ENCODE peak calls at places on chromosome 15, in seven cellular contexts. One of them, this sample, is unnamed.
A peak's percentile ranks its signal among the peaks of the same experiment; 100 is the strongest.

GRCh38 chr15:63038926-63039673 is 3.4 kb upstream of the TPM1 start:
- DNase-seq in BJ: peak; percentile 86
- DNase-seq in AG10803: peak; percentile 96
- DNase-seq in upper lobe of right lung: no peak
- DNase-seq in left ventricle myocardium inferior: no peak
- DNase-seq in astrocyte of the spinal cord: peak; percentile 57
- DNase-seq in stomach: no peak
- DNase-seq in this sample: peak; percentile 91

GRCh38 chr15:78047631-78048409 is 29.7 kb downstream of the TBC1D2B start:
- DNase-seq in BJ: no peak
- DNase-seq in AG10803: peak; percentile 93
- DNase-seq in upper lobe of right lung: no peak
- DNase-seq in left ventricle myocardium inferior: no peak
- DNase-seq in astrocyte of the spinal cord: peak; percentile 74
- DNase-seq in stomach: no peak
- DNase-seq in this sample: peak; percentile 91

GRCh38 chr15:62899090-62899493 is 143.5 kb upstream of the TPM1 start:
- DNase-seq in BJ: no peak
- DNase-seq in AG10803: peak; percentile 34
- DNase-seq in upper lobe of right lung: no peak
- DNase-seq in left ventricle myocardium inferior: no peak
- DNase-seq in astrocyte of the spinal cord: no peak
- DNase-seq in stomach: no peak
- DNase-seq in this sample: no peak

GRCh38 chr15:66753687-66754377 is 51.8 kb downstream of the SMAD6 start:
- DNase-seq in BJ: no peak
- DNase-seq in AG10803: no peak
- DNase-seq in upper lobe of right lung: peak; percentile 60
- DNase-seq in left ventricle myocardium inferior: no peak
- DNase-seq in astrocyte of the spinal cord: no peak
- DNase-seq in stomach: no peak
- DNase-seq in this sample: no peak

GRCh38 chr15:29472901-29473423 is 203.3 kb upstream of the NSMCE3 start:
- DNase-seq in BJ: no peak
- DNase-seq in AG10803: no peak
- DNase-seq in upper lobe of right lung: no peak
- DNase-seq in left ventricle myocardium inferior: no peak
- DNase-seq in astrocyte of the spinal cord: no peak
- DNase-seq in stomach: no peak
- DNase-seq in this sample: no peak

GRCh38 chr15:29139540-29140459 is 129.8 kb downstream of the NSMCE3 start:
- DNase-seq in BJ: no peak
- DNase-seq in AG10803: peak; percentile 31
- DNase-seq in upper lobe of right lung: peak; percentile 73
- DNase-seq in left ventricle myocardium inferior: no peak
- DNase-seq in astrocyte of the spinal cord: peak; percentile 55
- DNase-seq in stomach: peak; percentile 38
- DNase-seq in this sample: peak; percentile 63

GRCh38 chr15:80003171-80003570 is 32.2 kb upstream of the BCL2A1 start:
- DNase-seq in BJ: no peak
- DNase-seq in AG10803: peak; percentile 32
- DNase-seq in upper lobe of right lung: no peak
- DNase-seq in left ventricle myocardium inferior: no peak
- DNase-seq in astrocyte of the spinal cord: no peak
- DNase-seq in stomach: no peak
- DNase-seq in this sample: no peak

GRCh38 chr15:79981861-79982455 is 11.0 kb upstream of the BCL2A1 start:
- DNase-seq in BJ: no peak
- DNase-seq in AG10803: no peak
- DNase-seq in upper lobe of right lung: no peak
- DNase-seq in left ventricle myocardium inferior: no peak
- DNase-seq in astrocyte of the spinal cord: no peak
- DNase-seq in stomach: no peak
- DNase-seq in this sample: no peak

GRCh38 chr15:43270676-43271306 is 4.1 kb upstream of the TGM5 start:
- DNase-seq in BJ: no peak
- DNase-seq in AG10803: no peak
- DNase-seq in upper lobe of right lung: no peak
- DNase-seq in left ventricle myocardium inferior: no peak
- DNase-seq in astrocyte of the spinal cord: no peak
- DNase-seq in stomach: no peak
- DNase-seq in this sample: no peak
- H3K4me3 ChIP-seq in BJ: no peak overlapping the region
- H3K4me3 ChIP-seq in AG10803: no peak overlapping the region
- H3K4me3 ChIP-seq in upper lobe of right lung: no peak overlapping the region
- H3K4me3 ChIP-seq in left ventricle myocardium inferior: no peak overlapping the region
- H3K4me3 ChIP-seq in astrocyte of the spinal cord: no peak overlapping the region
- H3K4me3 ChIP-seq in stomach: no peak overlapping the region
- H3K4me3 ChIP-seq in this sample: no peak overlapping the region

GRCh38 chr15:70437882-70438331 is 325.5 kb downstream of the UACA start:
- DNase-seq in BJ: no peak
- DNase-seq in AG10803: peak; percentile 5
- DNase-seq in upper lobe of right lung: no peak
- DNase-seq in left ventricle myocardium inferior: no peak
- DNase-seq in astrocyte of the spinal cord: no peak
- DNase-seq in stomach: no peak
- DNase-seq in this sample: no peak
- TF ChIP-seq CTCF in BJ: no peak
- TF ChIP-seq CTCF in AG10803: no peak
- TF ChIP-seq CTCF in upper lobe of right lung: no peak
- TF ChIP-seq CTCF in left ventricle myocardium inferior: no peak
- TF ChIP-seq CTCF in astrocyte of the spinal cord: no peak
- TF ChIP-seq CTCF in stomach: no peak
- TF ChIP-seq CTCF in this sample: no peak

DNA sequence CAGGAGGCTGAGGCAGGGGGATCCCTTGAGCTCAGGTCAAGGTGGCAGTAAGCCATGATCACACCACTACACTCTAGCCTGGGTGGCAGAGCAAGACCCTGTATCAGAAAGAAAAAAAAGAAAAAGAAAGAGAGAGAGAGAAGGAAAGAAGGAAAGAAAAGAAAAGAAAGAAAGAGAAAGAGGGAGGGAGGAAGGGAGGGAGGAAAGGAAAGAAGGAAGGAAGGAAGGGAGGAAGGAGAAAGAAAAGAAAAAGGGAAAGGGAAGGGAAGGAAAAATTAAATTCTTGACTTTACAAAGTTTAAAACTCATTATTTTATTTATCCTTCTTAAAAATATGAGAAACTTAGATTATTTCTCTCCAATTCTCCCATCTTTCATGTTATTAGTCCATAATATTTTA is 17.1 kb upstream of the IDH2 start:
- DNase-seq in BJ: no peak
- DNase-seq in AG10803: no peak
- DNase-seq in upper lobe of right lung: no peak
- DNase-seq in left ventricle myocardium inferior: no peak
- DNase-seq in astrocyte of the spinal cord: no peak
- DNase-seq in stomach: no peak
- DNase-seq in this sample: no peak
- H3K4me3 ChIP-seq in BJ: no peak overlapping the region
- H3K4me3 ChIP-seq in AG10803: no peak overlapping the region
- H3K4me3 ChIP-seq in upper lobe of right lung: no peak overlapping the region
- H3K4me3 ChIP-seq in left ventricle myocardium inferior: no peak overlapping the region
- H3K4me3 ChIP-seq in astrocyte of the spinal cord: no peak overlapping the region
- H3K4me3 ChIP-seq in stomach: no peak overlapping the region
- H3K4me3 ChIP-seq in this sample: no peak overlapping the region

GRCh38 chr15:85006201-85006600 is 24.5 kb downstream of the PDE8A start:
- DNase-seq in BJ: no peak
- DNase-seq in AG10803: no peak
- DNase-seq in upper lobe of right lung: no peak
- DNase-seq in left ventricle myocardium inferior: no peak
- DNase-seq in astrocyte of the spinal cord: no peak
- DNase-seq in stomach: no peak
- DNase-seq in this sample: no peak

GRCh38 chr15:85006655-85007054 is 25.0 kb downstream of the PDE8A start:
- DNase-seq in BJ: no peak
- DNase-seq in AG10803: no peak
- DNase-seq in upper lobe of right lung: no peak
- DNase-seq in left ventricle myocardium inferior: no peak
- DNase-seq in astrocyte of the spinal cord: no peak
- DNase-seq in stomach: no peak
- DNase-seq in this sample: no peak

GRCh38 chr15:85005744-85006143 is 24.1 kb downstream of the PDE8A start:
- DNase-seq in BJ: no peak
- DNase-seq in AG10803: no peak
- DNase-seq in upper lobe of right lung: peak; percentile 70
- DNase-seq in left ventricle myocardium inferior: no peak
- DNase-seq in astrocyte of the spinal cord: no peak
- DNase-seq in stomach: no peak
- DNase-seq in this sample: no peak

GRCh38 chr15:85004551-85004950 is 22.9 kb downstream of the PDE8A start:
- DNase-seq in BJ: no peak
- DNase-seq in AG10803: no peak
- DNase-seq in upper lobe of right lung: no peak
- DNase-seq in left ventricle myocardium inferior: no peak
- DNase-seq in astrocyte of the spinal cord: no peak
- DNase-seq in stomach: no peak
- DNase-seq in this sample: no peak

GRCh38 chr15:85005319-85005718 is 23.7 kb downstream of the PDE8A start:
- DNase-seq in BJ: no peak
- DNase-seq in AG10803: no peak
- DNase-seq in upper lobe of right lung: no peak
- DNase-seq in left ventricle myocardium inferior: no peak
- DNase-seq in astrocyte of the spinal cord: no peak
- DNase-seq in stomach: no peak
- DNase-seq in this sample: peak; percentile 49
- TF ChIP-seq CTCF in BJ: no peak
- TF ChIP-seq CTCF in AG10803: peak; percentile 28
- TF ChIP-seq CTCF in upper lobe of right lung: no peak
- TF ChIP-seq CTCF in left ventricle myocardium inferior: no peak
- TF ChIP-seq CTCF in astrocyte of the spinal cord: peak; percentile 12
- TF ChIP-seq CTCF in stomach: no peak
- TF ChIP-seq CTCF in this sample: no peak

GRCh38 chr15:32840481-32841245 is 122.9 kb downstream of the GREM1 start:
- DNase-seq in BJ: no peak
- DNase-seq in AG10803: peak; percentile 78
- DNase-seq in upper lobe of right lung: no peak
- DNase-seq in left ventricle myocardium inferior: no peak
- DNase-seq in astrocyte of the spinal cord: no peak
- DNase-seq in stomach: no peak
- DNase-seq in this sample: no peak

GRCh38 chr15:32843211-32843907 is 125.6 kb downstream of the GREM1 start:
- DNase-seq in BJ: no peak
- DNase-seq in AG10803: peak; percentile 97
- DNase-seq in upper lobe of right lung: no peak
- DNase-seq in left ventricle myocardium inferior: no peak
- DNase-seq in astrocyte of the spinal cord: no peak
- DNase-seq in stomach: no peak
- DNase-seq in this sample: no peak

GRCh38 chr15:32838820-32839219 is 121.0 kb downstream of the GREM1 start:
- DNase-seq in BJ: peak; percentile 65
- DNase-seq in AG10803: peak; percentile 99
- DNase-seq in upper lobe of right lung: no peak
- DNase-seq in left ventricle myocardium inferior: no peak
- DNase-seq in astrocyte of the spinal cord: peak; percentile 72
- DNase-seq in stomach: no peak
- DNase-seq in this sample: no peak

GRCh38 chr15:32844118-32844711 is 126.4 kb downstream of the GREM1 start:
- DNase-seq in BJ: no peak
- DNase-seq in AG10803: peak; percentile 59
- DNase-seq in upper lobe of right lung: no peak
- DNase-seq in left ventricle myocardium inferior: no peak
- DNase-seq in astrocyte of the spinal cord: peak; percentile 65
- DNase-seq in stomach: no peak
- DNase-seq in this sample: peak; percentile 81

GRCh38 chr15:32842081-32842480 is 124.3 kb downstream of the GREM1 start:
- DNase-seq in BJ: no peak
- DNase-seq in AG10803: peak; percentile 68
- DNase-seq in upper lobe of right lung: no peak
- DNase-seq in left ventricle myocardium inferior: no peak
- DNase-seq in astrocyte of the spinal cord: no peak
- DNase-seq in stomach: no peak
- DNase-seq in this sample: no peak
- H3K4me3 ChIP-seq in BJ: no peak overlapping the region
- H3K4me3 ChIP-seq in AG10803: peak overlapping the region; percentile 69
- H3K4me3 ChIP-seq in upper lobe of right lung: no peak overlapping the region
- H3K4me3 ChIP-seq in left ventricle myocardium inferior: no peak overlapping the region
- H3K4me3 ChIP-seq in astrocyte of the spinal cord: no peak overlapping the region
- H3K4me3 ChIP-seq in stomach: no peak overlapping the region
- H3K4me3 ChIP-seq in this sample: no peak overlapping the region

This sample was measured in choroid plexus epithelial cell.